ENCODE peak calls at places on chromosomes 6 and 20, in six cellular contexts. One of them, this sample, is unnamed.

GRCh38 chr6:159044899-159045727 is at the start of gene TAGAP:
- DNase-seq in MCF 10A: no peak
- DNase-seq in cardiac muscle cell: no peak
- DNase-seq in transverse colon: peak; percentile 83
- DNase-seq in neural crest cell: no peak
- DNase-seq in lower lobe of right lung: peak; percentile 86
- DNase-seq in this sample: peak; percentile 80

GRCh38 chr20:24789877-24790276 is 159.2 kb upstream of the CST7 start:
- DNase-seq in cardiac muscle cell: no peak
- DNase-seq in lower lobe of right lung: peak; percentile 30
- DNase-seq in transverse colon: no peak
- DNase-seq in MCF 10A: no peak
- DNase-seq in neural crest cell: no peak
- DNase-seq in this sample: no peak

GRCh38 chr6:107284805-107285204 is 169.5 kb upstream of the BEND3 start:
- DNase-seq in MCF 10A: no peak
- DNase-seq in cardiac muscle cell: no peak
- DNase-seq in neural crest cell: no peak
- DNase-seq in lower lobe of right lung: no peak
- DNase-seq in transverse colon: no peak
- DNase-seq in this sample: no peak

GRCh38 chr6:123953920-123954319 is 150.3 kb downstream of the NKAIN2 start:
- DNase-seq in cardiac muscle cell: no peak
- DNase-seq in transverse colon: no peak
- DNase-seq in neural crest cell: no peak
- DNase-seq in lower lobe of right lung: no peak
- DNase-seq in MCF 10A: peak; percentile 58
- DNase-seq in this sample: no peak

GRCh38 chr6:167689751-167690150 is 137.0 kb upstream of the AFDN start:
- DNase-seq in MCF 10A: no peak
- DNase-seq in neural crest cell: no peak
- DNase-seq in cardiac muscle cell: peak; percentile 36
- DNase-seq in transverse colon: no peak
- DNase-seq in lower lobe of right lung: no peak
- DNase-seq in this sample: no peak

GRCh38 chr20:8043687-8044278 is 24.2 kb upstream of the TMX4 start:
- DNase-seq in MCF 10A: peak; percentile 65
- DNase-seq in transverse colon: no peak
- DNase-seq in neural crest cell: peak; percentile 26
- DNase-seq in cardiac muscle cell: peak; percentile 79
- DNase-seq in lower lobe of right lung: no peak
- DNase-seq in this sample: peak; percentile 56

GRCh38 chr6:154298297-154298696 is 58.3 kb downstream of the IPCEF1 start:
- DNase-seq in neural crest cell: no peak
- DNase-seq in MCF 10A: no peak
- DNase-seq in lower lobe of right lung: no peak
- DNase-seq in cardiac muscle cell: no peak
- DNase-seq in transverse colon: no peak
- DNase-seq in this sample: peak; percentile 27

GRCh38 chr6:158817298-158818007 is 1.7 kb downstream of the EZR start:
- DNase-seq in transverse colon: peak; percentile 68
- DNase-seq in cardiac muscle cell: peak; percentile 78
- DNase-seq in neural crest cell: no peak
- DNase-seq in MCF 10A: peak; percentile 52
- DNase-seq in lower lobe of right lung: peak; percentile 82
- DNase-seq in this sample: no peak

GRCh38 chr6:22880686-22881433 is 311.5 kb downstream of the HDGFL1 start:
- DNase-seq in lower lobe of right lung: no peak
- DNase-seq in transverse colon: no peak
- DNase-seq in MCF 10A: peak; percentile 84
- DNase-seq in neural crest cell: no peak
- DNase-seq in cardiac muscle cell: peak; percentile 21
- DNase-seq in this sample: no peak

GRCh38 chr6:2684059-2684749 is 66.5 kb downstream of the MYLK4 start:
- DNase-seq in MCF 10A: peak; percentile 90
- DNase-seq in lower lobe of right lung: no peak
- DNase-seq in cardiac muscle cell: no peak
- DNase-seq in transverse colon: no peak
- DNase-seq in neural crest cell: no peak
- DNase-seq in this sample: no peak

GRCh38 chr6:15351631-15352030 is 105.8 kb downstream of the JARID2 start:
- DNase-seq in MCF 10A: peak; percentile 82
- DNase-seq in neural crest cell: no peak
- DNase-seq in cardiac muscle cell: no peak
- DNase-seq in transverse colon: no peak
- DNase-seq in lower lobe of right lung: no peak
- DNase-seq in this sample: no peak
- TF ChIP-seq CTCF in MCF 10A: no peak
- TF ChIP-seq CTCF in neural crest cell: no peak
- TF ChIP-seq CTCF in cardiac muscle cell: no peak
- TF ChIP-seq CTCF in transverse colon: no peak
- TF ChIP-seq CTCF in lower lobe of right lung: no peak
- TF ChIP-seq CTCF in this sample: no peak

GRCh38 chr6:24385536-24386269 is 17.0 kb upstream of the MRS2 start:
- DNase-seq in transverse colon: no peak
- DNase-seq in cardiac muscle cell: no peak
- DNase-seq in lower lobe of right lung: no peak
- DNase-seq in MCF 10A: no peak
- DNase-seq in neural crest cell: no peak
- DNase-seq in this sample: no peak
- TF ChIP-seq CTCF in transverse colon: no peak
- TF ChIP-seq CTCF in cardiac muscle cell: no peak
- TF ChIP-seq CTCF in lower lobe of right lung: no peak
- TF ChIP-seq CTCF in MCF 10A: no peak
- TF ChIP-seq CTCF in neural crest cell: no peak
- TF ChIP-seq CTCF in this sample: no peak

GRCh38 chr6:132390451-132390850 is 10.8 kb downstream of the MOXD1 start:
- DNase-seq in neural crest cell: no peak
- DNase-seq in transverse colon: no peak
- DNase-seq in lower lobe of right lung: no peak
- DNase-seq in MCF 10A: no peak
- DNase-seq in cardiac muscle cell: no peak
- DNase-seq in this sample: no peak

GRCh38 chr6:132391391-132392291 is 9.6 kb downstream of the MOXD1 start:
- DNase-seq in transverse colon: peak; percentile 20
- DNase-seq in neural crest cell: no peak
- DNase-seq in lower lobe of right lung: no peak
- DNase-seq in MCF 10A: peak; percentile 68
- DNase-seq in cardiac muscle cell: no peak
- DNase-seq in this sample: no peak

GRCh38 chr6:132392292-132392691 is 9.0 kb downstream of the MOXD1 start:
- DNase-seq in MCF 10A: no peak
- DNase-seq in neural crest cell: no peak
- DNase-seq in lower lobe of right lung: no peak
- DNase-seq in transverse colon: no peak
- DNase-seq in cardiac muscle cell: no peak
- DNase-seq in this sample: no peak

GRCh38 chr6:132395015-132395597 is 6.2 kb downstream of the MOXD1 start:
- DNase-seq in MCF 10A: no peak
- DNase-seq in cardiac muscle cell: no peak
- DNase-seq in transverse colon: no peak
- DNase-seq in lower lobe of right lung: no peak
- DNase-seq in neural crest cell: no peak
- DNase-seq in this sample: no peak

GRCh38 chr6:132392792-132393191 is 8.5 kb downstream of the MOXD1 start:
- DNase-seq in cardiac muscle cell: no peak
- DNase-seq in lower lobe of right lung: no peak
- DNase-seq in neural crest cell: no peak
- DNase-seq in MCF 10A: peak; percentile 35
- DNase-seq in transverse colon: no peak
- DNase-seq in this sample: no peak
- TF ChIP-seq CTCF in cardiac muscle cell: peak; percentile 25
- TF ChIP-seq CTCF in lower lobe of right lung: no peak
- TF ChIP-seq CTCF in neural crest cell: no peak
- TF ChIP-seq CTCF in MCF 10A: peak; percentile 27
- TF ChIP-seq CTCF in transverse colon: no peak
- TF ChIP-seq CTCF in this sample: peak; percentile 45

DNA sequence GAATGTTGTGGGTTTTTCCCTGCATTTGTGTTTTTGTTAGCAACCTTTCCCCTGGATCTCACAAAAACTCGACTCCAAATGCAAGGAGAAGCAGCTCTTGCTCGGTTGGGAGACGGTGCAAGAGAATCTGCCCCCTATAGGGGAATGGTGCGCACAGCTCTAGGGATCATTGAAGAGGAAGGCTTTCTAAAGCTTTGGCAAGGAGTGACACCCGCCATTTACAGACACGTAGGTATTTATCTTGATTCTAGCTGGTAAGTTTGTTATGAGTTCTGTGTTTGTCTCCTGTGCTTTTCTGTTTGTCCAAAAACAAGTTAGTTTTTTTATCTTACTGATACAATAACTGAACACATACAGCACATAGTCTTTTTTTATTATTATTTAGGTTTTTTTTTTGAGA is 3.0 kb downstream of the SLC25A27 start:
- DNase-seq in MCF 10A: no peak
- DNase-seq in cardiac muscle cell: peak; percentile 51
- DNase-seq in neural crest cell: peak; percentile 38
- DNase-seq in transverse colon: no peak
- DNase-seq in lower lobe of right lung: no peak
- DNase-seq in this sample: no peak
- TF ChIP-seq CTCF in MCF 10A: peak; percentile 11
- TF ChIP-seq CTCF in cardiac muscle cell: peak; percentile 50
- TF ChIP-seq CTCF in neural crest cell: peak; percentile 63
- TF ChIP-seq CTCF in transverse colon: peak; percentile 7
- TF ChIP-seq CTCF in lower lobe of right lung: peak; percentile 7
- TF ChIP-seq CTCF in this sample: no peak

GRCh38 chr6:4844108-4844507 is 67.9 kb downstream of the CDYL start:
- DNase-seq in lower lobe of right lung: no peak
- DNase-seq in cardiac muscle cell: no peak
- DNase-seq in transverse colon: no peak
- DNase-seq in MCF 10A: no peak
- DNase-seq in neural crest cell: no peak
- DNase-seq in this sample: no peak
- TF ChIP-seq CTCF in lower lobe of right lung: peak; percentile 13
- TF ChIP-seq CTCF in cardiac muscle cell: peak; percentile 22
- TF ChIP-seq CTCF in transverse colon: peak; percentile 22
- TF ChIP-seq CTCF in MCF 10A: peak; percentile 35
- TF ChIP-seq CTCF in neural crest cell: peak; percentile 47
- TF ChIP-seq CTCF in this sample: peak; percentile 18

DNA sequence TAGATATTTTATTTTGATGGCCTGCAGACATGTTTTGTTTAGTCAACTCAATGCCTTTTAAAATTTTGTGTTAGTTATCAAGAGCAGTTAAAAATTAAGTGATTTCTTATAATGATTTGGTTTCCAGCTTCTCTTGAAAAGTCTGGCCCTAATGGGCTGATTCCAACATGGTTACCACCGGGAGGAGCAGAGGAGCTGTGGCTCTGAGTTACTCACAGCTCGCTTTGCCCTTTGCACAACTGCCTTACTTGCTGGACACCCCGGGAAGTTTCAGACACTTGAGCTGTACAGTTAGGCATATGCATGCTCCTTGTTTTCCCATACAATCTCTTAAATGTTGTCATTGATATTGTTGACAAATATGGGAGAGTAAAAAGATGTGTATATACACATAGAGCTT is 173.1 kb upstream of the MMS22L start:
- DNase-seq in MCF 10A: no peak
- DNase-seq in lower lobe of right lung: no peak
- DNase-seq in cardiac muscle cell: peak; percentile 45
- DNase-seq in transverse colon: no peak
- DNase-seq in neural crest cell: no peak
- DNase-seq in this sample: no peak
- TF ChIP-seq CTCF in MCF 10A: no peak
- TF ChIP-seq CTCF in lower lobe of right lung: no peak
- TF ChIP-seq CTCF in cardiac muscle cell: no peak
- TF ChIP-seq CTCF in transverse colon: no peak
- TF ChIP-seq CTCF in neural crest cell: no peak
- TF ChIP-seq CTCF in this sample: no peak

This sample was measured in GM13977.